ENCODE peak calls at places on chromosomes 16 and 17, in six cellular contexts. M, I, P, H, W and D are unnamed samples.

GRCh38 chr16:51050379-51050710 is 100.7 kb downstream of the SALL1 start:
- DNase-seq in M (no peak), I (no peak), P (no peak), H (no peak), W (no peak), D (no peak)

GRCh38 chr16:79664407-79664806 is 63.9 kb upstream of the MAF start:
- DNase-seq in M (no peak), I (no peak), P (no peak), H (no peak), W (no peak), D (no peak)

GRCh38 chr16:12268602-12269001 is 292.1 kb downstream of the SNX29 start:
- DNase-seq in M (no peak), I (no peak), P (no peak), H (no peak), W (no peak), D (no peak)

GRCh38 chr17:77817953-77818352 is 140.6 kb upstream of the TNRC6C start:
- DNase-seq in M (no peak), I (no peak), P (no peak), H (no peak), W (no peak), D (no peak)

GRCh38 chr16:88353691-88354090 is 29.1 kb upstream of the ZNF469 start:
- DNase-seq in M (peak), I (no peak), P (no peak), H (no peak), W (no peak), D (no peak)

GRCh38 chr17:68600123-68600880 is 865 bp downstream of the FAM20A start:
- DNase-seq in M (peak), I (no peak), P (no peak), H (no peak), W (no peak), D (no peak)

GRCh38 chr17:49783051-49783715 is 5.3 kb upstream of the KAT7 start:
- DNase-seq in M (no peak), I (no peak), P (no peak), H (no peak), W (no peak), D (no peak)

GRCh38 chr16:53022374-53022773 is 30.3 kb downstream of the CHD9NB start:
- DNase-seq in M (no peak), I (no peak), P (no peak), H (peak), W (no peak), D (peak)

GRCh38 chr16:85316321-85316919 is 204.1 kb upstream of the CIBAR2 start:
- DNase-seq in M (no peak), I (no peak), P (no peak), H (peak), W (no peak), D (no peak)

GRCh38 chr17:8807070-8807550 is 7.9 kb upstream of the MFSD6L start:
- DNase-seq in M (no peak), I (peak), P (peak), H (no peak), W (no peak), D (peak)

GRCh38 chr16:19874026-19874425 is 10.6 kb downstream of the GPRC5B start:
- DNase-seq in M (no peak), I (no peak), P (no peak), H (no peak), W (no peak), D (no peak)

GRCh38 chr16:25413962-25414361 is 156.3 kb upstream of the ZKSCAN2 start:
- DNase-seq in M (no peak), I (no peak), P (no peak), H (no peak), W (no peak), D (no peak)

GRCh38 chr16:53922805-53923645 is 219.1 kb downstream of the FTO start:
- DNase-seq in M (no peak), I (no peak), P (no peak), H (peak), W (no peak), D (no peak)

GRCh38 chr17:77442976-77443742 is 302.4 kb downstream of the SEC14L1 start:
- DNase-seq in M (peak), I (no peak), P (no peak), H (no peak), W (no peak), D (no peak)

GRCh38 chr16:64364894-64365293 is 757.0 kb downstream of the CDH11 start:
- DNase-seq in M (no peak), I (no peak), P (no peak), H (peak), W (no peak), D (no peak)

GRCh38 chr16:23128056-23128455 is 21.2 kb downstream of the USP31 start:
- DNase-seq in M (no peak), I (no peak), P (no peak), H (no peak), W (no peak), D (no peak)

GRCh38 chr16:49351119-49351518 is 22.5 kb upstream of the C16orf78 start:
- DNase-seq in M (no peak), I (no peak), P (no peak), H (no peak), W (no peak), D (no peak)

GRCh38 chr17:561118-561517 is 153.5 kb downstream of the VPS53 start:
- DNase-seq in M (no peak), I (no peak), P (no peak), H (peak), W (no peak), D (peak)

GRCh38 chr17:73394523-73395450 is 83.0 kb upstream of the CDC42EP4 start:
- DNase-seq in M (peak), I (no peak), P (no peak), H (no peak), W (no peak), D (no peak)

GRCh38 chr17:72691601-72692000 is 400.9 kb downstream of the SLC39A11 start:
- DNase-seq in M (no peak), I (no peak), P (peak), H (peak), W (no peak), D (no peak)

GRCh38 chr16:893360-893759 is 77.4 kb downstream of the LMF1 start:
- DNase-seq in M (peak), I (no peak), P (no peak), H (no peak), W (no peak), D (no peak)

GRCh38 chr17:67469208-67469980 is 92.3 kb downstream of the PITPNC1 start:
- DNase-seq in M (no peak), I (peak), P (no peak), H (peak), W (no peak), D (no peak)

GRCh38 chr16:20765732-20766131 is 1.9 kb downstream of the ACSM3 start:
- DNase-seq in M (no peak), I (no peak), P (no peak), H (no peak), W (no peak), D (no peak)

GRCh38 chr17:69228576-69228975 is at the start of gene ABCA10:
- DNase-seq in M (no peak), I (no peak), P (no peak), H (peak), W (no peak), D (no peak)

GRCh38 chr17:63171428-63172205 is 205.6 kb downstream of the TANC2 start:
- DNase-seq in M (no peak), I (no peak), P (no peak), H (peak), W (no peak), D (no peak)

GRCh38 chr17:3594056-3594810 is 15.0 kb downstream of the TRPV1 start:
- DNase-seq in M (no peak), I (no peak), P (no peak), H (peak), W (no peak), D (no peak)

GRCh38 chr16:46830417-46830901 is 521 bp downstream of the C16orf87 start:
- DNase-seq in M (peak), I (peak), P (no peak), H (no peak), W (peak), D (peak)

GRCh38 chr17:2412561-2413021 is 11.7 kb upstream of the MNT start:
- DNase-seq in M (no peak), I (no peak), P (no peak), H (no peak), W (no peak), D (no peak)

GRCh38 chr16:87945351-87946042 is 5.7 kb upstream of the BANP start:
- DNase-seq in M (peak), I (peak), P (peak), H (peak), W (no peak), D (peak)

GRCh38 chr16:1941924-1942809 is 832 bp downstream of the MSRB1 start:
- DNase-seq in M (no peak), I (peak), P (no peak), H (no peak), W (no peak), D (peak)

GRCh38 chr16:1938910-1939309 is 4.1 kb downstream of the MSRB1 start:
- DNase-seq in M (no peak), I (no peak), P (no peak), H (no peak), W (no peak), D (no peak)

GRCh38 chr16:1940273-1941161 is 2.5 kb downstream of the MSRB1 start:
- DNase-seq in M (no peak), I (peak), P (no peak), H (no peak), W (no peak), D (no peak)

GRCh38 chr16:1942810-1943726 is at the start of gene MSRB1:
- DNase-seq in M (peak), I (peak), P (peak), H (peak), W (peak), D (peak)

GRCh38 chr16:1941162-1941923 is 1.7 kb downstream of the MSRB1 start:
- DNase-seq in M (no peak), I (no peak), P (no peak), H (no peak), W (no peak), D (no peak)
- TF ChIP-seq CTCF in M (no peak), I (no peak), P (peak), H (peak), W (no peak), D (no peak)

GRCh38 chr17:21774263-21774662 is 81.9 kb downstream of the KCNJ18 start:
- DNase-seq in M (peak), I (no peak), P (no peak), H (no peak), W (no peak), D (no peak)
- H3K27ac ChIP-seq in M (no peak), I (no peak), P (no peak), H (no peak), W (no peak), D (no peak)

GRCh38 chr16:67847064-67847861 is at the start of gene CENPT:
- DNase-seq in M (peak), I (peak), P (no peak), H (peak), W (no peak), D (peak)
- TF ChIP-seq CTCF in M (peak), I (no peak), P (no peak), H (no peak), W (no peak), D (no peak)

DNA sequence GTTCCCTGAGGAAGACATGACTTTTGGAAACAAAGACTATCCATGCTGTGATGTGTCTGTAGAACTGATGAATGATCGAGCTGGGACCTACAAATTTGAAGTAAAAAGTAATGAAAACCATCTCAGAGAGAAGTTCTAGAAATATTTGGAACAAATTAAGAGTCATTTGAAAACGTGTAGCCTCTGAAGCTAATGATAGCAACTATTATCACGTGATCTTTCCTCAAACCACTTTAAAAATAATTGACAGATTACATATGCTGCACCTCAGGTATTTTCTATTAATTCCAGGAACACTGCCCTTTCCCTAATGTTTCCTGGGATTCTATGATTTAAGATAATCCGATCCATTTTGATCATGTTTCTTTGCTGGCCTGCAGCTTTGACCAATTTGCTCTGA is 990.3 kb downstream of the CDH8 start:
- DNase-seq in M (no peak), I (no peak), P (no peak), H (no peak), W (no peak), D (no peak)
- H3K27ac ChIP-seq in M (no peak), I (no peak), P (no peak), H (no peak), W (no peak), D (no peak)

GRCh38 chr16:62254847-62255246 is 218.6 kb upstream of the CDH8 start:
- DNase-seq in M (no peak), I (no peak), P (peak), H (no peak), W (no peak), D (peak)

GRCh38 chr16:62253926-62254325 is 217.7 kb upstream of the CDH8 start:
- DNase-seq in M (no peak), I (no peak), P (peak), H (no peak), W (no peak), D (peak)

GRCh38 chr16:62249069-62249468 is 212.8 kb upstream of the CDH8 start:
- DNase-seq in M (no peak), I (no peak), P (no peak), H (no peak), W (no peak), D (no peak)
- TF ChIP-seq CTCF in M (no peak), I (no peak), P (peak), H (no peak), W (no peak), D (no peak)

DNA sequence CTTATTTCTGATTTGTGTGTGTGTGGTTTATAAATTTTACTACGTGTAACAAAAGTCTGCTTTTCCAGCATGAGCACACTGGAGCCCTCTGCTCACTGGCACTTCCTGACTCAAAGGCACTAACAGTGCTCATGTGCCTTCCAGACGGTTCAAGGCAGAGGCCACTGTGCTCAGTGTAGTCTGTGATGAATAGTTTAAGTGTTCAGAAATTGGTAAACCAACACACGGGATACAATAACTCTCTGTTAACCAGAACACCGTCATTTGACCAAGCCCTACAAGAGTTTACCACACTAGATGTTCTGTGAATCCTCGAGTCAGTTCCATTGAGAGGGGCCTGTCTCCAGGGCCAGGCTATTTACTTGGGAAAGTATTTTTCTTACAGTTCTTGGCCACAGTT is 191.9 kb downstream of the MRTFB start:
- DNase-seq in M (no peak), I (no peak), P (no peak), H (no peak), W (no peak), D (no peak)
- H3K27ac ChIP-seq in M (no peak), I (no peak), P (no peak), H (no peak), W (no peak), D (no peak)